ENCODE peak calls at places on chromosomes 6 and 20, in seven cellular contexts. C is HepG2, A is K562, S is GM12878, J is H1, P is GM12891, D is GM12892. F is an unnamed sample.

GRCh38 chr20:23077277-23077676 is 8.8 kb downstream of the CD93 start:
- DNase-seq in J (no peak), D (no peak), C (no peak), A (no peak), S (no peak), P (no peak), F (no peak)

GRCh38 chr6:113076817-113077216 is 729.7 kb downstream of the RFPL4B start:
- DNase-seq in J (no peak), A (no peak), D (no peak), S (no peak), P (no peak), C (no peak), F (no peak)

GRCh38 chr20:53757472-53757913 is 163.9 kb upstream of the ZNF217 start:
- DNase-seq in D (no peak), A (no peak), J (no peak), S (no peak), P (no peak), C (no peak), F (no peak)

GRCh38 chr20:59668926-59669325 is 64.6 kb downstream of the PHACTR3 start:
- DNase-seq in D (no peak), C (no peak), S (no peak), P (no peak), J (no peak), A (no peak), F (no peak)

GRCh38 chr6:25007269-25007699 is 71.5 kb upstream of the RIPOR2 start:
- DNase-seq in A (no peak), C (no peak), S (no peak), P (no peak), J (no peak), D (no peak), F (no peak)

GRCh38 chr6:47134476-47135189 is 92.5 kb upstream of the ADGRF1 start:
- DNase-seq in D (no peak), J (no peak), P (no peak), A (peak), C (peak), S (no peak), F (no peak)

GRCh38 chr6:42315991-42316378 is 98.3 kb upstream of the MRPS10 start:
- DNase-seq in J (peak), S (no peak), A (no peak), P (no peak), C (peak), D (no peak), F (no peak)

GRCh38 chr6:161884782-161885181 is 610.9 kb upstream of the AGPAT4 start:
- DNase-seq in S (no peak), J (no peak), A (no peak), C (no peak), P (no peak), D (no peak), F (no peak)

GRCh38 chr20:856361-856775 is 22.9 kb downstream of the FAM110A start:
- DNase-seq in D (no peak), A (no peak), C (no peak), S (no peak), J (no peak), P (no peak), F (no peak)

GRCh38 chr6:142802124-142802523 is 142.9 kb downstream of the HIVEP2 start:
- DNase-seq in D (no peak), C (peak), S (no peak), J (no peak), A (no peak), P (no peak), F (no peak)

GRCh38 chr20:49989234-49990065 is 6.7 kb downstream of the SNAI1 start:
- DNase-seq in D (no peak), P (no peak), A (peak), C (no peak), J (no peak), S (no peak), F (peak)

GRCh38 chr6:90103056-90103793 is 193.4 kb downstream of the BACH2 start:
- DNase-seq in A (no peak), S (peak), P (no peak), J (no peak), D (no peak), C (peak), F (no peak)

GRCh38 chr6:7479801-7480266 is 61.6 kb upstream of the DSP start:
- DNase-seq in J (no peak), C (no peak), P (no peak), A (no peak), S (no peak), D (no peak), F (no peak)

GRCh38 chr6:108750801-108751200 is 97.4 kb upstream of the ARMC2 start:
- DNase-seq in D (no peak), P (no peak), J (no peak), C (no peak), S (no peak), A (no peak), F (no peak)

GRCh38 chr20:10449270-10449669 is 14.2 kb downstream of the SLX4IP start:
- DNase-seq in A (no peak), D (no peak), P (no peak), J (no peak), S (no peak), C (no peak), F (no peak)

GRCh38 chr6:113461153-113461897 is 395.8 kb upstream of the MARCKS start:
- DNase-seq in S (no peak), P (no peak), D (no peak), C (peak), J (no peak), A (no peak), F (no peak)

GRCh38 chr6:5525209-5525608 is 263.9 kb downstream of the FARS2 start:
- DNase-seq in C (no peak), J (no peak), S (no peak), A (no peak), D (no peak), P (no peak), F (no peak)

GRCh38 chr20:44959896-44960852 is at the start of gene TOMM34:
- DNase-seq in D (peak), J (peak), P (peak), C (peak), S (no peak), A (peak), F (peak)

GRCh38 chr6:38730136-38730862 is 15.2 kb downstream of the DNAH8 start:
- DNase-seq in P (no peak), C (no peak), J (no peak), A (no peak), D (no peak), S (no peak), F (peak)

GRCh38 chr20:36158160-36158741 is 3.7 kb downstream of the EPB41L1 start:
- DNase-seq in A (no peak), S (no peak), C (no peak), J (no peak), P (no peak), D (no peak), F (no peak)
- TF ChIP-seq TAF1 in A (no peak), S (no peak), C (no peak), J (no peak), P (no peak), D (no peak), F (no peak)

GRCh38 chr20:51924509-51924908 is 122.2 kb upstream of the SALL4 start:
- DNase-seq in D (no peak), S (no peak), A (no peak), P (no peak), J (no peak), C (no peak), F (no peak)

GRCh38 chr20:51923611-51924010 is 121.3 kb upstream of the SALL4 start:
- DNase-seq in S (no peak), D (no peak), A (no peak), P (no peak), C (no peak), J (no peak), F (no peak)

GRCh38 chr20:51930775-51931174 is 128.5 kb upstream of the SALL4 start:
- DNase-seq in P (no peak), A (no peak), C (no peak), D (no peak), S (no peak), J (no peak), F (no peak)

GRCh38 chr20:51928931-51929330 is 126.6 kb upstream of the SALL4 start:
- DNase-seq in J (no peak), D (no peak), C (no peak), P (no peak), A (no peak), S (no peak), F (no peak)

GRCh38 chr20:51926670-51927305 is 124.5 kb upstream of the SALL4 start:
- DNase-seq in C (no peak), A (no peak), S (no peak), J (no peak), P (no peak), D (no peak), F (no peak)
- TF ChIP-seq TAF1 in C (no peak), A (no peak), S (no peak), J (no peak), P (no peak), D (no peak), F (no peak)

GRCh38 chr6:17169291-17169690 is 67.4 kb downstream of the STMND1 start:
- DNase-seq in A (no peak), D (no peak), S (no peak), J (no peak), P (no peak), C (no peak), F (no peak)

GRCh38 chr6:17169701-17170100 is 67.9 kb downstream of the STMND1 start:
- DNase-seq in J (no peak), P (no peak), S (no peak), A (no peak), C (no peak), D (no peak), F (no peak)

GRCh38 chr6:17165383-17165782 is 63.5 kb downstream of the STMND1 start:
- DNase-seq in S (no peak), C (no peak), A (no peak), P (no peak), D (no peak), J (no peak), F (no peak)

GRCh38 chr6:17173071-17173470 is 71.2 kb downstream of the STMND1 start:
- DNase-seq in J (no peak), C (no peak), A (no peak), D (no peak), P (no peak), S (no peak), F (no peak)

DNA sequence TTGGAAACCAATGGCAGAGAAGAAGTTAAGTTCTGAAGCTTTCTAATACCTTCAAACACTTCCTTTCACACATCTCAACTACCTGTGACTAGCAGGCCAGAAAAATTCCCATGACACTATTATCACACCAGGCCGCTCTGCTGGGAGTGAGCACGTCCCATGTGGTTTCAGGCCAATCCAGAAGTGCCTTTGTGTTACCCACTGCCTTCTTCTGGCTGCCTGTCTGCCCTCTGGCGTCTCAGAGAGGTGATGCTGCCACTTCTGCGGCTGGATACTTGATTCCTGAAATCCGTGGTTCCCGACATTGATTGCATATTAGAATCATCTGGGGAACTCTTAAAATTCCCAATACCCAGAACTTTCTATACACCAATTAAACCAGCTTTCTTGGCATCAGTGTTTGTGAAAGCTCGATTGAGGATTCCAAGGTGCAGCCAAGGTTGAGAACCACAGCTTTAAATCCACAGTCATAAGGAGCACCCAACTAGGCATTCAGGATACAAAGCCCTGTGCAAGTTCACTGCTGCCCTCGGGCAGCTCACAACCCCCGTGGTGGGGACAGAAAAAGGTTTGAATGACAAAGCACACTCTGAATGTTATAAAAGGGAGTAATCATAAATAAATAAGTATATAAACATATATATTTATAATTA is 65.6 kb downstream of the STMND1 start:
- DNase-seq in P (no peak), S (no peak), C (peak), A (no peak), D (no peak), J (peak), F (peak)
- TF ChIP-seq TAF1 in P (no peak), S (no peak), C (no peak), A (no peak), D (no peak), J (no peak), F (no peak)

GRCh38 chr6:157148391-157149323 is 174.7 kb downstream of the TMEM242 start:
- DNase-seq in J (no peak), A (no peak), P (no peak), S (no peak), C (no peak), D (no peak), F (peak)

GRCh38 chr6:157150076-157150475 is 173.2 kb downstream of the TMEM242 start:
- DNase-seq in S (no peak), J (no peak), A (no peak), P (no peak), C (no peak), D (no peak), F (no peak)

GRCh38 chr6:157152544-157152943 is 170.8 kb downstream of the TMEM242 start:
- DNase-seq in A (no peak), C (no peak), P (no peak), S (no peak), J (no peak), D (no peak), F (no peak)

GRCh38 chr6:157151029-157151428 is 172.3 kb downstream of the TMEM242 start:
- DNase-seq in P (no peak), C (no peak), J (no peak), A (no peak), S (no peak), D (no peak), F (no peak)

GRCh38 chr6:157151989-157152388 is 171.3 kb downstream of the TMEM242 start:
- DNase-seq in S (no peak), P (no peak), A (no peak), D (no peak), J (no peak), C (no peak), F (peak)
- TF ChIP-seq TAF1 in S (no peak), P (no peak), A (no peak), D (no peak), J (no peak), C (no peak), F (no peak)

DNA sequence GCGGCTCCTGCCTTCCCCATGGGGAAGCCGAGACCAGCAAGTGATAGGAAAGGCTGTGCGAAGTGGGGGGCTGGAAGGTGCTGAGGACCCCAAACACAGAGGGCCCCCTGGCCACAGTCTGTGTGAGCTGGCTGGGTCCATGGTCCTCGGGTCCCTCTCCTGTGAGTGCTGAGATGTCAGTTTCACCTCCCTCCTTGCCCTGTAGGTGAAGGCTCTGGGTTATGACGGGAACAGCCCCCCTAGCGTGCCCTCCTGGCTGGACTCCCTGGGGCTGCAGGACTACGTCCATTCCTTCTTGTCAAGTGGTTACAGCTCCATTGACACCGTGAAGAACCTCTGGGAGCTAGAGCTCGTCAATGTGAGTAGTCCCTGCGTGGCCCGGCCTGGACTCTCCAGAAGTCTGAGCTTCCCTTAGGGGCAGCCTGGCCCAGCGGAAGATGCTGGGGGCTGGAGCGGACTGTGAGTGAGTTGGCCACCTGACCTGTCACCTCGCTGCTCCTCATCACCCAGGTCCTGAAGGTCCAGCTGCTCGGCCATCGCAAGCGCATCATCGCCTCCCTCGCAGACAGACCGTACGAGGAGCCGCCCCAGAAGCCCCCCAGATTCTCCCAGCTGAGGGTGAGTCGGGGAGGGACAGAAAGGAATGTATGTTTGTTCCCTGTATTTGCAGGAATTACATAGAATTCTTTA is 61.7 kb downstream of the TCP11 start:
- DNase-seq in S (no peak), A (no peak), P (no peak), J (no peak), C (no peak), D (peak), F (no peak)
- TF ChIP-seq TAF1 in S (no peak), A (no peak), P (no peak), J (no peak), C (no peak), D (no peak), F (no peak)

DNA sequence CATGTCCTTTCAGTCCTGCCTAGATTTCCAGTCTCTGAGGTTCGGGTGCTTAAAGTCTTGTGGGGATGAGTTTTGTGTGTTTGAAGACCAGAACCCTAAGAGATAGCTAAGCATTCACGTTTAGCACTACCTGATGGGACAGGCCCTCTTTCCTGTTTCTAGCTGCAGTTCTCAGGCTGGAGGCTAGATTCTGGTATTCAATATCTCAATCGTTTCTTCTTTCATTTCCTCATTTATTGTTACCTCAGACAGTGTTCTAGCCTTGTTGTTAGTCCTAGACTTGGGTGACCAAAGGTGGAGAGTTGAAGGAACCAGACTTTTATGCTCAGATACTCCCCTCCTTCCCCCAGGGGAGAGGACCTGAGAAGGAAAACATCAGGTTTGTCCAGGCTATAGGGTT is 16.8 kb downstream of the CEP250 start:
- DNase-seq in S (no peak), C (no peak), J (no peak), A (no peak), P (no peak), D (no peak), F (no peak)
- TF ChIP-seq TAF1 in S (no peak), C (no peak), J (no peak), A (no peak), P (no peak), D (no peak), F (no peak)

GRCh38 chr20:31758991-31759390 is 19.9 kb downstream of the TPX2 start:
- DNase-seq in J (no peak), C (no peak), A (no peak), P (no peak), D (no peak), S (no peak), F (no peak)

GRCh38 chr20:31760457-31761240 is 21.6 kb downstream of the TPX2 start:
- DNase-seq in S (no peak), J (no peak), C (no peak), D (no peak), P (no peak), A (no peak), F (no peak)

GRCh38 chr20:31757254-31757653 is 18.2 kb downstream of the TPX2 start:
- DNase-seq in S (no peak), P (no peak), A (no peak), D (no peak), C (no peak), J (no peak), F (no peak)

GRCh38 chr20:31758521-31758920 is 19.4 kb downstream of the TPX2 start:
- DNase-seq in A (no peak), J (no peak), S (no peak), D (no peak), C (no peak), P (no peak), F (no peak)
- TF ChIP-seq TAF1 in A (no peak), J (no peak), S (no peak), D (no peak), C (no peak), P (no peak), F (no peak)